ENCODE peak calls at places on chromosomes 16 and 17, in six cellular contexts. S is lung, J is upper lobe of left lung, M is A549, O is esophagus muscularis mucosa, R is ascending aorta. H is an unnamed sample.

GRCh38 chr17:17528101-17528500 is 31.9 kb upstream of the RASD1 start:
- DNase-seq in S (no peak), J (peak; percentile 55), M (no peak), O (no peak), R (no peak), H (no peak)

GRCh38 chr16:57096793-57097192 is 4.4 kb downstream of the CPNE2 start:
- DNase-seq in S (no peak), J (no peak), M (no peak), O (no peak), R (no peak), H (no peak)

GRCh38 chr16:77618951-77619350 is 103.4 kb upstream of the NUDT7 start:
- DNase-seq in S (no peak), J (no peak), M (no peak), O (peak; percentile 19), R (no peak), H (no peak)

GRCh38 chr16:57538235-57538711 is 1.9 kb upstream of the CCDC102A start:
- DNase-seq in S (no peak), J (no peak), M (no peak), O (no peak), R (no peak), H (no peak)

GRCh38 chr17:77439382-77440013 is 298.7 kb downstream of the SEC14L1 start:
- DNase-seq in S (no peak), J (peak; percentile 46), M (no peak), O (no peak), R (no peak), H (no peak)

GRCh38 chr17:33811984-33812383 is 443.1 kb upstream of the CCL2 start:
- DNase-seq in S (no peak), J (no peak), M (no peak), O (no peak), R (no peak), H (no peak)

GRCh38 chr17:56754523-56755208 is 79.1 kb downstream of the C17orf67 start:
- DNase-seq in S (no peak), J (peak; percentile 47), M (peak; percentile 70), O (no peak), R (no peak), H (no peak)

GRCh38 chr16:58127634-58128033 is 1.5 kb downstream of the CFAP20 start:
- DNase-seq in S (no peak), J (no peak), M (no peak), O (no peak), R (no peak), H (no peak)

GRCh38 chr16:89906141-89907025 is 12.3 kb upstream of the MC1R start:
- DNase-seq in S (no peak), J (no peak), M (peak; percentile 25), O (no peak), R (no peak), H (no peak)

GRCh38 chr17:69448431-69449102 is 34.1 kb downstream of the MAP2K6 start:
- DNase-seq in S (no peak), J (no peak), M (no peak), O (no peak), R (no peak), H (no peak)

GRCh38 chr16:683396-684066 is 603 bp downstream of the JMJD8 start:
- DNase-seq in S (no peak), J (no peak), M (no peak), O (no peak), R (no peak), H (no peak)

GRCh38 chr16:9647981-9648701 is 534.1 kb downstream of the GRIN2A start:
- DNase-seq in S (no peak), J (no peak), M (peak; percentile 49), O (peak; percentile 45), R (no peak), H (no peak)

GRCh38 chr17:49508061-49508865 is 13.2 kb downstream of the NGFR start:
- DNase-seq in S (no peak), J (peak; percentile 60), M (peak; percentile 78), O (no peak), R (no peak), H (no peak)

GRCh38 chr17:29622337-29623282 is at the start of gene CORO6:
- DNase-seq in S (no peak), J (peak; percentile 92), M (peak; percentile 75), O (no peak), R (peak; percentile 75), H (no peak)

GRCh38 chr17:65468321-65468720 is 93.1 kb downstream of the AXIN2 start:
- DNase-seq in S (no peak), J (no peak), M (no peak), O (no peak), R (no peak), H (no peak)

GRCh38 chr16:5449901-5450300 is 352.3 kb upstream of the EEF2KMT start:
- DNase-seq in S (no peak), J (no peak), M (no peak), O (no peak), R (no peak), H (no peak)

GRCh38 chr16:524274-525011 is 3.1 kb upstream of the CAPN15 start:
- DNase-seq in S (no peak), J (peak; percentile 74), M (no peak), O (no peak), R (no peak), H (no peak)

GRCh38 chr16:31430380-31431052 is 2.4 kb upstream of the COX6A2 start:
- DNase-seq in S (no peak), J (no peak), M (no peak), O (no peak), R (no peak), H (no peak)

GRCh38 chr17:78609198-78609597 is 32.0 kb upstream of the DNAH17 start:
- DNase-seq in S (no peak), J (no peak), M (no peak), O (no peak), R (no peak), H (no peak)

GRCh38 chr17:79845601-79845949 is 6.3 kb upstream of the CBX4 start:
- DNase-seq in S (no peak), J (no peak), M (peak; percentile 55), O (no peak), R (no peak), H (no peak)

GRCh38 chr16:82755570-82756282 is 129.0 kb downstream of the CDH13 start:
- DNase-seq in S (no peak), J (no peak), M (no peak), O (no peak), R (no peak), H (no peak)

GRCh38 chr16:53974484-53975115 is 270.6 kb downstream of the FTO start:
- DNase-seq in S (no peak), J (no peak), M (no peak), O (no peak), R (no peak), H (no peak)

GRCh38 chr16:19860146-19861030 is 24.3 kb downstream of the GPRC5B start:
- DNase-seq in S (no peak), J (no peak), M (no peak), O (no peak), R (no peak), H (no peak)

GRCh38 chr17:79473111-79473835 is 137.6 kb downstream of the RBFOX3 start:
- DNase-seq in S (no peak), J (no peak), M (peak; percentile 99), O (no peak), R (no peak), H (no peak)

GRCh38 chr17:38326996-38327792 is 16.6 kb downstream of the GPR179 start:
- DNase-seq in S (no peak), J (no peak), M (no peak), O (no peak), R (peak; percentile 71), H (no peak)

DNA sequence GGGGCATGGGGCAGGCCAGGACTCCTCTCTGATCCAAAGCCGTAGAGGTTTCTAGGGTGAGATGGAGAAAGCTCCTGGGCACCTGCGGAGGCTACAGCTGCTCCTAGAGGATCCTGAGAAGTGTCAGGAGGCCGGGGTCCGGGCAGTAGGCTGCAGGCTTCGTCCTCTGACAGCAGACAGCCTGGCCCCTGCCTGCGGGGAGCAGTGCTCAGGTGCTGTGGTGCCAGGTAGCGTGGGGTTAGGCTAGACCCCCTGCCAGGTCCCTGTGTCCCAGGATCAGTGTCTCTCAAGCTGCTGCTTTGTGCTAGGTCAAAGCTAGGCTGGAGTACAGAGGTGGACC is 1.5 kb upstream of the MRPS34 start:
- DNase-seq in S (no peak), J (no peak), M (no peak), O (no peak), R (no peak), H (no peak)
- H3K4me3 ChIP-seq in S (no peak overlapping the region), J (no peak overlapping the region), M (peak overlapping the region; percentile 85), O (peak overlapping the region; percentile 77), R (peak overlapping the region; percentile 98), H (no peak overlapping the region)

GRCh38 chr16:51816929-51817328 is 665.9 kb upstream of the SALL1 start:
- DNase-seq in S (no peak), J (no peak), M (no peak), O (no peak), R (no peak), H (no peak)

GRCh38 chr16:51815527-51815926 is 664.5 kb upstream of the SALL1 start:
- DNase-seq in S (no peak), J (no peak), M (no peak), O (no peak), R (no peak), H (no peak)

GRCh38 chr16:51814617-51815016 is 663.5 kb upstream of the SALL1 start:
- DNase-seq in S (no peak), J (no peak), M (no peak), O (no peak), R (no peak), H (no peak)

GRCh38 chr16:51812945-51813344 is 661.9 kb upstream of the SALL1 start:
- DNase-seq in S (no peak), J (no peak), M (no peak), O (no peak), R (no peak), H (no peak)

GRCh38 chr16:51813609-51814008 is 662.5 kb upstream of the SALL1 start:
- DNase-seq in S (no peak), J (no peak), M (no peak), O (no peak), R (no peak), H (no peak)
- TF ChIP-seq CTCF in S (no peak), J (no peak), M (no peak), O (no peak), R (no peak), H (no peak)

DNA sequence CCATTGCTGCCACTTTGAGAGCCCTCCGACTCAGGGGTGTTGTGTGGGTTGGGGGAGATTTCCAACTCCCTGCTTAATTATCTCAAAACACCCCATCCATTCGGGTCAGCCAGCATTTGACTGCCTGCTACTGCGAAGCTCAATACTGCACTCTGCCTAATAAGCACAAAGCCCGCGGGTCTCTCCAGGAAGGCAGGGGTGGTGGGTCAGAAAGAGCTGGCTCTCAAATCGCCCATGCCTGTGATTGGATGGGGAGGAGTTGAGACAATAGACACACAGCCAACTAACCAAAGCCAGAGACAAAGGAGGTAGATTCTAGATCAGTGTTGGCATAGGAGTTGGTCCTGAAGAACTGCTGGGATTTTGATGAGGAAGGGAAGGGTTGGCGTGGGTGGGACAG is 2.3 kb upstream of the XAF1 start:
- DNase-seq in S (no peak), J (no peak), M (no peak), O (no peak), R (no peak), H (no peak)
- H3K27ac ChIP-seq in S (peak overlapping the region; percentile 34), J (peak overlapping the region; percentile 84), M (no peak overlapping the region), O (peak overlapping the region; percentile 59), R (peak overlapping the region; percentile 82), H (peak overlapping the region; percentile 59)

DNA sequence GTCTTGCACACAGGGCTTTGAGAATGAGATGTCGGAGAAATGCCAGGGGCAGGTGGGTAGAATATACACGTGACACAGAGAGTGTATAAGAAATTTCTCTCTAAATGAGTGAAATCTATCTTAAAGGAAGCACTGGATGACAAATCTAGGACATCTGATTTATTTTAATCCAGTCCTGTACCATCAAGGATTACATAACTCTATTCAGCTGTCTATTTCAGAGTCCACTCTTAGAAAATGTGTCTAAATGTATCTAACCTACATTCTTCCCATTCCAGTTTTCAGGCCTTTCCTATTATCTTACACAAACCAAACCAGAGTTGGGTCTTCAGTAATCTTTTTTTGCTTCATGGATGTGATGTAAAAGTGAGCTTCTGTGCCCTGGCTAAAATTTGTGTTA is 181.9 kb downstream of the CNTNAP4 start:
- DNase-seq in S (no peak), J (no peak), M (no peak), O (no peak), R (no peak), H (no peak)
- H3K4me3 ChIP-seq in S (no peak overlapping the region), J (no peak overlapping the region), M (no peak overlapping the region), O (no peak overlapping the region), R (no peak overlapping the region), H (no peak overlapping the region)

H was measured in esophagus squamous epithelium.